ENCODE peak calls at places on chromosomes 3 and 15, in six cellular contexts. One of them, this sample, is unnamed.

GRCh38 chr3:99534951-99535704 is 103.3 kb upstream of the COL8A1 start:
- DNase-seq in lung: no peak
- DNase-seq in A549: no peak
- DNase-seq in stomach: no peak
- DNase-seq in tibial artery: no peak
- DNase-seq in psoas muscle: no peak
- DNase-seq in this sample: no peak

GRCh38 chr3:107913671-107914070 is 177.2 kb downstream of the CD47 start:
- DNase-seq in lung: no peak
- DNase-seq in A549: no peak
- DNase-seq in stomach: no peak
- DNase-seq in tibial artery: no peak
- DNase-seq in psoas muscle: no peak
- DNase-seq in this sample: no peak

GRCh38 chr3:74905478-74905877 is 291.0 kb upstream of the CNTN3 start:
- DNase-seq in lung: no peak
- DNase-seq in A549: no peak
- DNase-seq in stomach: no peak
- DNase-seq in tibial artery: no peak
- DNase-seq in psoas muscle: no peak
- DNase-seq in this sample: no peak

GRCh38 chr3:122555275-122556071 is 8.6 kb downstream of the PARP9 start:
- DNase-seq in lung: no peak
- DNase-seq in A549: no peak
- DNase-seq in stomach: no peak
- DNase-seq in tibial artery: no peak
- DNase-seq in psoas muscle: no peak
- DNase-seq in this sample: no peak

GRCh38 chr3:37130984-37131975 is 43.1 kb downstream of the LRRFIP2 start:
- DNase-seq in lung: no peak
- DNase-seq in A549: no peak
- DNase-seq in stomach: no peak
- DNase-seq in tibial artery: no peak
- DNase-seq in psoas muscle: no peak
- DNase-seq in this sample: no peak

GRCh38 chr3:129015388-129016105 is 14.4 kb downstream of the EFCC1 start:
- DNase-seq in lung: no peak
- DNase-seq in A549: no peak
- DNase-seq in stomach: no peak
- DNase-seq in tibial artery: no peak
- DNase-seq in psoas muscle: no peak
- DNase-seq in this sample: no peak

GRCh38 chr3:148861277-148861869 is 3.7 kb upstream of the CPA3 start:
- DNase-seq in lung: no peak
- DNase-seq in A549: peak
- DNase-seq in stomach: no peak
- DNase-seq in tibial artery: no peak
- DNase-seq in psoas muscle: no peak
- DNase-seq in this sample: no peak

GRCh38 chr3:22159004-22159695 is 408.1 kb upstream of the ZNF385D start:
- DNase-seq in lung: no peak
- DNase-seq in A549: no peak
- DNase-seq in stomach: no peak
- DNase-seq in tibial artery: no peak
- DNase-seq in psoas muscle: no peak
- DNase-seq in this sample: no peak

GRCh38 chr3:172367205-172368105 is 80.8 kb downstream of the GHSR start:
- DNase-seq in lung: no peak
- DNase-seq in A549: no peak
- DNase-seq in stomach: no peak
- DNase-seq in tibial artery: no peak
- DNase-seq in psoas muscle: no peak
- DNase-seq in this sample: no peak

GRCh38 chr15:26125664-26126063 is 262.5 kb upstream of the ATP10A start:
- DNase-seq in lung: no peak
- DNase-seq in A549: no peak
- DNase-seq in stomach: no peak
- DNase-seq in tibial artery: no peak
- DNase-seq in psoas muscle: no peak
- DNase-seq in this sample: no peak

GRCh38 chr3:184299488-184300376 is 691 bp downstream of the PSMD2 start:
- DNase-seq in lung: no peak
- DNase-seq in A549: no peak
- DNase-seq in stomach: no peak
- DNase-seq in tibial artery: no peak
- DNase-seq in psoas muscle: peak
- DNase-seq in this sample: no peak

GRCh38 chr15:48089664-48090063 is 31.1 kb upstream of the SLC24A5 start:
- DNase-seq in lung: no peak
- DNase-seq in A549: no peak
- DNase-seq in stomach: no peak
- DNase-seq in tibial artery: no peak
- DNase-seq in psoas muscle: no peak
- DNase-seq in this sample: no peak

GRCh38 chr3:146161725-146162047 is 702 bp upstream of the PLOD2 start:
- DNase-seq in lung: peak
- DNase-seq in A549: no peak
- DNase-seq in stomach: peak
- DNase-seq in tibial artery: peak
- DNase-seq in psoas muscle: peak
- DNase-seq in this sample: no peak

GRCh38 chr15:29835301-29835700 is 13.0 kb upstream of the TJP1 start:
- DNase-seq in lung: no peak
- DNase-seq in A549: no peak
- DNase-seq in stomach: no peak
- DNase-seq in tibial artery: no peak
- DNase-seq in psoas muscle: no peak
- DNase-seq in this sample: no peak

GRCh38 chr3:187997946-187998561 is 155.9 kb upstream of the LPP start:
- DNase-seq in lung: no peak
- DNase-seq in A549: no peak
- DNase-seq in stomach: no peak
- DNase-seq in tibial artery: no peak
- DNase-seq in psoas muscle: no peak
- DNase-seq in this sample: no peak

GRCh38 chr3:54758461-54758860 is 169.4 kb downstream of the LRTM1 start:
- DNase-seq in lung: no peak
- DNase-seq in A549: no peak
- DNase-seq in stomach: no peak
- DNase-seq in tibial artery: no peak
- DNase-seq in psoas muscle: no peak
- DNase-seq in this sample: no peak

GRCh38 chr3:156321934-156322333 is 201.6 kb downstream of the KCNAB1 start:
- DNase-seq in lung: no peak
- DNase-seq in A549: no peak
- DNase-seq in stomach: no peak
- DNase-seq in tibial artery: no peak
- DNase-seq in psoas muscle: no peak
- DNase-seq in this sample: no peak

GRCh38 chr3:157136647-157137387 is 23.1 kb downstream of the CCNL1 start:
- DNase-seq in lung: no peak
- DNase-seq in A549: no peak
- DNase-seq in stomach: peak
- DNase-seq in tibial artery: peak
- DNase-seq in psoas muscle: peak
- DNase-seq in this sample: no peak

GRCh38 chr15:25469377-25469776 is 30.6 kb upstream of the UBE3A start:
- DNase-seq in lung: no peak
- DNase-seq in A549: no peak
- DNase-seq in stomach: no peak
- DNase-seq in tibial artery: no peak
- DNase-seq in psoas muscle: no peak
- DNase-seq in this sample: no peak

GRCh38 chr3:58646503-58646902 is 20.1 kb downstream of the FAM3D start:
- DNase-seq in lung: no peak
- DNase-seq in A549: no peak
- DNase-seq in stomach: peak
- DNase-seq in tibial artery: no peak
- DNase-seq in psoas muscle: no peak
- DNase-seq in this sample: no peak

DNA sequence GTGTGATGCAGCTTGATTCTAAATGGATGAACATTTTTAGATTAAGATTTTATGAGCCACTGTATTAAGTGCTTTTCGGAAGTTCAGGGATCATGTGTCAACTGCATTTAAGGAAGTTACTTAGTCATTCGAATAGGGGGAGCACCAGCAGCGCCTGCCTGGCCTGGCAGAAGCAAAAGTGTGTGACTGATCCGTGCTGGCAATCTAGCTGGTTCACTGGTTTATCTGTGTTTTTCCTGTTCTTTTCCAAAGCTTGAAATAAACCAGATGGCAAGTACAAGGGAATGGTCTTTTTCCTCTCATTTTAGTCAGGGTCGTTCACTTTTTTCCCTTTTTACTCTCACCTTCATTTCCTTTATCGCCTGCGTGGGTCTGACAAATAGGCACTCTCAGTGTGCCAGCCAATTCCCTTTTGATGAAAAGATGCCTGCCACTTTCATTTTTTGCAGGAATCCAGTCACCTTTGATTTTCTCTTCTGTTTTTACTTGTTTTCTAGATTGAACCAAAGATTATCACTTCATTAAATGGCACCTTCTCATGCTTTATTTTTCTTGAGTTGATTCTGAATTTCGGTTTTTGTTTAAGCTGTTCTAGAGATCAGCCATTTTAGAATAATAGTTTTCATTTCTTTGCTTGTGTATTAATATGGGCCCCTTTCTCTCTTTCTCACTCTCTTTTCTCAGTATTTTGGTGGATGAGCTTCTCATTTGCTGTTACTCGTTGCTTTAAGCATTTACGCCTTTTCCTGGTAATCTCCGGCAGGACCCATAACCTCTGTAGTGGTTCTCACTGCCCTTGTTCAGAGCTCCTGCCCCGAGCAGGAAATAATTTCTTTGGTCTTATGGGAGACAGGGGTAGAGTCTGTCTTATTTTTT is 2.8 kb downstream of the ABHD2 start:
- DNase-seq in lung: peak
- DNase-seq in A549: no peak
- DNase-seq in stomach: peak
- DNase-seq in tibial artery: peak
- DNase-seq in psoas muscle: peak
- DNase-seq in this sample: no peak
- H3K4me3 ChIP-seq in lung: no peak
- H3K4me3 ChIP-seq in A549: peak
- H3K4me3 ChIP-seq in stomach: peak
- H3K4me3 ChIP-seq in tibial artery: peak
- H3K4me3 ChIP-seq in psoas muscle: peak
- H3K4me3 ChIP-seq in this sample: peak

DNA sequence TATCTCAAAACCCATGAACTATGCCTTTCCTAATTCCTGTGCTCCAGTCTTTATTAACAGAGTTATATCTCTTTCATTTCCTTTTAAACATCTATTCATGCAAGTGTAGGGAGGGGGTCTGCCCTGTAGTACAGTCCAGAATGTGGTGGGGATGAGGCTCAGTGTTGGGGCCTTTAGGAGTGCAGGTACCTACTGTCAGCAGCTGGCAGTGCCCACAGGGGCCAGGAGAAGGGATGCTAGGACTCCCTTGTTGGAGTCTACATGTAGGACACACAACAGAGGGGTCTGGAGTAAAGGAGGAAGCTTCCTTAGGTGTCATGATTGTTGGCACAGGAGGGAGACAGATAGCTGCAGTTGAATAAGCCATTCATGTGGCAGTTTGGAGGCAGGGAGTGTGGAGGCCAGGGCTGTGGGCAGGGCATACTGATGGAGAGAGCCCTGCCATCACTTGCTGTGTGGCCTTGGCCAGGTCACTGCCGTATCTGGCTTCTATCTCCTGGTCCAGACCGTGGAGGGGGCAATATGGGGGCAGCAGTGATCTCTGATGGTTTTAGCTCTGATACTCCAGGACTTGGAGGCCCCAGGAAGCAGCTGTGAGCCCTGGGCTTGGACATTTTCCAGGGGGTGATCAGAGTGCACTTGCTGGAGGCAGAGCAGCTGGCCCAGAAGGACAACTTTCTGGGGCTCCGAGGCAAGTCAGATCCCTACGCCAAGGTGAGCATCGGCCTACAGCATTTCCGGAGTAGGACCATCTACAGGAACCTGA is 29.5 kb downstream of the ESYT3 start:
- DNase-seq in lung: no peak
- DNase-seq in A549: no peak
- DNase-seq in stomach: no peak
- DNase-seq in tibial artery: no peak
- DNase-seq in psoas muscle: peak
- DNase-seq in this sample: no peak
- TF ChIP-seq CTCF in lung: no peak
- TF ChIP-seq CTCF in A549: no peak
- TF ChIP-seq CTCF in stomach: no peak
- TF ChIP-seq CTCF in tibial artery: no peak
- TF ChIP-seq CTCF in psoas muscle: no peak
- TF ChIP-seq CTCF in this sample: no peak

DNA sequence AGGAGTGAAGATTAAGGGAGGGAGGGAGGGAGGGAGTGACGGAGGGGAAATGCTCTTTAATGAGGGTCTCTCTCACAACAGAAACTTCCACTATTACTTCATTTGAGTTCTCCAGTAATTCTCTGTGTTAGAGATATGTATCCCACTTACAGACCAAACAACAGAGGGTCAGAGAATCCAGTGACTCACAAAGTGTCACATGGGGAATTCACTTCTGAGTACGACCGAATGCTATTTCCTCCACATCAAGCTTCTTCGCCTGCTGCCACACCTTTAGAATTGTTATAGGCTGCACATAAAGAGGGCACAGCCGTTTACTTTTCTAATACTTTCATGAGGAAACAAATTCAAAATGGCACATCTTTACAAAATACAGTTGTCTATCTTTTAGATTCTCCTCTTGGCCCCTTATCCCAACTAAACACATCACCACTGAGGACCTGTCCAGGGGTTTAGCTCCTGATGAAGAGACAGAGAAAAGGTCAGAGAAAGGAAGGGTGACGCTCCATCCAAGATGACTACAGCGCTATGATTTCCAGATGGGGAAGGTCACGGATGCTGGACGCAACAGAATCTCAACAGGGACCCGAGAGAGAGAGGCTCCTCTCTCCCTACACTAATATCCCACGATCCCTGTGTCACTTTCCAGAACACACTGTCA is 119.0 kb downstream of the XXYLT1 start:
- DNase-seq in lung: no peak
- DNase-seq in A549: no peak
- DNase-seq in stomach: no peak
- DNase-seq in tibial artery: no peak
- DNase-seq in psoas muscle: no peak
- DNase-seq in this sample: no peak
- H3K27ac ChIP-seq in lung: no peak
- H3K27ac ChIP-seq in A549: no peak
- H3K27ac ChIP-seq in stomach: peak
- H3K27ac ChIP-seq in tibial artery: peak
- H3K27ac ChIP-seq in psoas muscle: peak
- H3K27ac ChIP-seq in this sample: no peak

DNA sequence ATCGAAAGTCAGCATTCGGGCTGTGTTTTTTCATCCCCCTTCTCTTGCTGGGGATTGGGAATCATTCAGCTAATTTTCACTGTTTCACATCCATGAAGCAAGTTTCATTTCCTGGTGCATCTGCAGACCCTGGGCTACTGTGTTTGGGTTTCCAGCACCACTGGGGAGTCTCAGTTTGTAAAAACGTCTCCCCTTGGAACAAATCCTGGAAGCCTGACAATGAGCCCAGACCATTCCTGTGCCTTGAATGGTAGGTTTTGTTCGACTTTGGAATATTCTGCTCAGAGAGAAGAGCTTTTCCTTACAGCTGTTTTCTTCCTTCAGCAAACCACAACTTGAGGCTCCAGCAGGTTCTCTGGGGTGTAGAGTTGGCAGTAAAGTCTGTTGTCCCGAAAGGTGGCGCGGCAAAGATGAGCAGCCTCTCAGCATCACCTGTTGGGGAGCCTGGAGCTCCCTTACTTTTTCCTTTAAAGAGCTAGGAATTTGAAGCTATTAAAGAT is 65.3 kb downstream of the BOC start:
- DNase-seq in lung: no peak
- DNase-seq in A549: no peak
- DNase-seq in stomach: no peak
- DNase-seq in tibial artery: no peak
- DNase-seq in psoas muscle: no peak
- DNase-seq in this sample: no peak
- H3K4me3 ChIP-seq in lung: no peak
- H3K4me3 ChIP-seq in A549: no peak
- H3K4me3 ChIP-seq in stomach: peak
- H3K4me3 ChIP-seq in tibial artery: peak
- H3K4me3 ChIP-seq in psoas muscle: peak
- H3K4me3 ChIP-seq in this sample: peak

This sample was measured in dorsolateral prefrontal cortex.